ENCODE peak calls at places on chromosomes 2 and 18, in four cellular contexts. One of them, this sample, is unnamed.

GRCh38 chr2:95310651-95311050 is 13.5 kb downstream of the KCNIP3 start:
- DNase-seq in H9: no peak
- DNase-seq in mesendoderm: no peak
- DNase-seq in IMR-90: no peak
- DNase-seq in this sample: no peak

GRCh38 chr2:145849466-145849865 is 1329.5 kb upstream of the ZEB2 start:
- DNase-seq in H9: no peak
- DNase-seq in mesendoderm: no peak
- DNase-seq in IMR-90: no peak
- DNase-seq in this sample: no peak

GRCh38 chr18:45686892-45687611 is 36.9 kb upstream of the SLC14A1 start:
- DNase-seq in H9: no peak
- DNase-seq in mesendoderm: no peak
- DNase-seq in IMR-90: no peak
- DNase-seq in this sample: no peak

GRCh38 chr2:236568068-236568921 is 1.3 kb upstream of the ACKR3 start:
- DNase-seq in H9: no peak
- DNase-seq in mesendoderm: peak
- DNase-seq in IMR-90: no peak
- DNase-seq in this sample: no peak

GRCh38 chr2:26986576-26986975 is 16.1 kb downstream of the MAPRE3 start:
- DNase-seq in H9: no peak
- DNase-seq in mesendoderm: no peak
- DNase-seq in IMR-90: no peak
- DNase-seq in this sample: no peak

GRCh38 chr2:62287895-62288589 is 92.1 kb downstream of the B3GNT2 start:
- DNase-seq in H9: no peak
- DNase-seq in mesendoderm: no peak
- DNase-seq in IMR-90: no peak
- DNase-seq in this sample: no peak

GRCh38 chr18:48769006-48769646 is 181.6 kb downstream of the SMAD7 start:
- DNase-seq in H9: no peak
- DNase-seq in mesendoderm: no peak
- DNase-seq in IMR-90: no peak
- DNase-seq in this sample: no peak

GRCh38 chr2:86513948-86514660 is 49.1 kb downstream of the CHMP3 start:
- DNase-seq in H9: no peak
- DNase-seq in mesendoderm: no peak
- DNase-seq in IMR-90: no peak
- DNase-seq in this sample: no peak

GRCh38 chr2:74002515-74003391 is 18.0 kb downstream of the TET3 start:
- DNase-seq in H9: peak
- DNase-seq in mesendoderm: peak
- DNase-seq in IMR-90: peak
- DNase-seq in this sample: peak

GRCh38 chr18:48077291-48077690 is 146.8 kb upstream of the SMAD2 start:
- DNase-seq in H9: no peak
- DNase-seq in mesendoderm: no peak
- DNase-seq in IMR-90: no peak
- DNase-seq in this sample: no peak

GRCh38 chr2:69973335-69973735 is 11.9 kb upstream of the ASPRV1 start:
- DNase-seq in H9: no peak
- DNase-seq in mesendoderm: no peak
- DNase-seq in IMR-90: peak
- DNase-seq in this sample: no peak

GRCh38 chr2:187612857-187613256 is 58.6 kb upstream of the TFPI start:
- DNase-seq in H9: no peak
- DNase-seq in mesendoderm: no peak
- DNase-seq in IMR-90: no peak
- DNase-seq in this sample: no peak

GRCh38 chr2:173240083-173240482 is 114.6 kb upstream of the CDCA7 start:
- DNase-seq in H9: no peak
- DNase-seq in mesendoderm: no peak
- DNase-seq in IMR-90: no peak
- DNase-seq in this sample: no peak

GRCh38 chr2:152320166-152320565 is 14.8 kb upstream of the FMNL2 start:
- DNase-seq in H9: no peak
- DNase-seq in mesendoderm: no peak
- DNase-seq in IMR-90: peak
- DNase-seq in this sample: no peak

GRCh38 chr2:11368059-11368572 is 23.7 kb upstream of the ROCK2 start:
- DNase-seq in H9: no peak
- DNase-seq in mesendoderm: no peak
- DNase-seq in IMR-90: no peak
- DNase-seq in this sample: no peak

GRCh38 chr2:31694444-31694843 is 113.7 kb upstream of the SRD5A2 start:
- DNase-seq in H9: no peak
- DNase-seq in mesendoderm: peak
- DNase-seq in IMR-90: peak
- DNase-seq in this sample: no peak

GRCh38 chr2:145569108-145569507 is 1049.2 kb upstream of the ZEB2 start:
- DNase-seq in H9: no peak
- DNase-seq in mesendoderm: no peak
- DNase-seq in IMR-90: peak
- DNase-seq in this sample: no peak

GRCh38 chr18:48751727-48752468 is 198.9 kb downstream of the SMAD7 start:
- DNase-seq in H9: no peak
- DNase-seq in mesendoderm: no peak
- DNase-seq in IMR-90: no peak
- DNase-seq in this sample: no peak

GRCh38 chr2:46306320-46306719 is 9.1 kb downstream of the EPAS1 start:
- DNase-seq in H9: no peak
- DNase-seq in mesendoderm: no peak
- DNase-seq in IMR-90: peak
- DNase-seq in this sample: no peak

GRCh38 chr18:34345738-34346137 is 121.0 kb upstream of the NOL4 start:
- DNase-seq in H9: no peak
- DNase-seq in mesendoderm: no peak
- DNase-seq in IMR-90: no peak
- DNase-seq in this sample: no peak

GRCh38 chr2:187003611-187004010 is 154.6 kb upstream of the ZSWIM2 start:
- DNase-seq in H9: no peak
- DNase-seq in mesendoderm: no peak
- DNase-seq in IMR-90: no peak
- DNase-seq in this sample: no peak

GRCh38 chr2:240247241-240247867 is 106.9 kb upstream of the OTOS start:
- DNase-seq in H9: no peak
- DNase-seq in mesendoderm: no peak
- DNase-seq in IMR-90: no peak
- DNase-seq in this sample: no peak

GRCh38 chr2:197261808-197262226 is 48.8 kb downstream of the ANKRD44 start:
- DNase-seq in H9: no peak
- DNase-seq in mesendoderm: no peak
- DNase-seq in IMR-90: peak
- DNase-seq in this sample: no peak

GRCh38 chr2:108616731-108617161 is 82.5 kb downstream of the LIMS1 start:
- DNase-seq in H9: no peak
- DNase-seq in mesendoderm: no peak
- DNase-seq in IMR-90: peak
- DNase-seq in this sample: no peak

GRCh38 chr2:177772529-177772928 is 300.0 kb downstream of the PDE11A start:
- DNase-seq in H9: no peak
- DNase-seq in mesendoderm: peak
- DNase-seq in IMR-90: peak
- DNase-seq in this sample: no peak

GRCh38 chr2:43011142-43011491 is 215.3 kb downstream of the ZFP36L2 start:
- DNase-seq in H9: no peak
- DNase-seq in mesendoderm: peak
- DNase-seq in IMR-90: no peak
- DNase-seq in this sample: no peak

GRCh38 chr18:48889115-48889941 is 61.4 kb downstream of the SMAD7 start:
- DNase-seq in H9: peak
- DNase-seq in mesendoderm: peak
- DNase-seq in IMR-90: no peak
- DNase-seq in this sample: peak

GRCh38 chr18:9712606-9713005 is 4.5 kb downstream of the RAB31 start:
- DNase-seq in H9: no peak
- DNase-seq in mesendoderm: peak
- DNase-seq in IMR-90: no peak
- DNase-seq in this sample: no peak

GRCh38 chr2:108823286-108823685 is 36.7 kb downstream of the CCDC138 start:
- DNase-seq in H9: no peak
- DNase-seq in mesendoderm: no peak
- DNase-seq in IMR-90: no peak
- DNase-seq in this sample: no peak

GRCh38 chr18:21393986-21394385 is 152.0 kb downstream of the GREB1L start:
- DNase-seq in H9: no peak
- DNase-seq in mesendoderm: no peak
- DNase-seq in IMR-90: no peak
- DNase-seq in this sample: no peak

GRCh38 chr2:186709529-186710455 is 15.9 kb downstream of the FAM171B start:
- DNase-seq in H9: no peak
- DNase-seq in mesendoderm: no peak
- DNase-seq in IMR-90: no peak
- DNase-seq in this sample: no peak

DNA sequence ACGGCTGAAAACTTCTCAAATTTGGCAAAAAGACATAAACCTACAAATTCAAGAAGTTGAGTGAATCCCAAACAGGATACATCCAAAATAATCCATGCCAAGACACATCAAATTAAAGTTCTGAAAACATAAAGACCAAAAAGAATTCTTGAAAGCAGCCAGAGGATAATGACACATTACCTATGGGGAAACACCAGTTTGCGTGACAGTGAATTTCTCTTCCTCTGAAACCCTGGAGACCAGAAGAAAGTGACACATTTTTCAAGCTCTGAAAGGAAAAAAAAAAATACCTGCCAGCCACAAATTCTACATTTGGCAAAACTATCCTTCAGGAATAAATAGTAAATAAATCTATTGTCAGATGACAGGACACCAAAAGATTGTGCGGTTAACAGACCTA is 86.0 kb upstream of the AFF3 start:
- DNase-seq in H9: no peak
- DNase-seq in mesendoderm: no peak
- DNase-seq in IMR-90: no peak
- DNase-seq in this sample: no peak
- H2BK5ac ChIP-seq in H9: no peak
- H2BK5ac ChIP-seq in mesendoderm: no peak
- H2BK5ac ChIP-seq in IMR-90: no peak
- H2BK5ac ChIP-seq in this sample: no peak

DNA sequence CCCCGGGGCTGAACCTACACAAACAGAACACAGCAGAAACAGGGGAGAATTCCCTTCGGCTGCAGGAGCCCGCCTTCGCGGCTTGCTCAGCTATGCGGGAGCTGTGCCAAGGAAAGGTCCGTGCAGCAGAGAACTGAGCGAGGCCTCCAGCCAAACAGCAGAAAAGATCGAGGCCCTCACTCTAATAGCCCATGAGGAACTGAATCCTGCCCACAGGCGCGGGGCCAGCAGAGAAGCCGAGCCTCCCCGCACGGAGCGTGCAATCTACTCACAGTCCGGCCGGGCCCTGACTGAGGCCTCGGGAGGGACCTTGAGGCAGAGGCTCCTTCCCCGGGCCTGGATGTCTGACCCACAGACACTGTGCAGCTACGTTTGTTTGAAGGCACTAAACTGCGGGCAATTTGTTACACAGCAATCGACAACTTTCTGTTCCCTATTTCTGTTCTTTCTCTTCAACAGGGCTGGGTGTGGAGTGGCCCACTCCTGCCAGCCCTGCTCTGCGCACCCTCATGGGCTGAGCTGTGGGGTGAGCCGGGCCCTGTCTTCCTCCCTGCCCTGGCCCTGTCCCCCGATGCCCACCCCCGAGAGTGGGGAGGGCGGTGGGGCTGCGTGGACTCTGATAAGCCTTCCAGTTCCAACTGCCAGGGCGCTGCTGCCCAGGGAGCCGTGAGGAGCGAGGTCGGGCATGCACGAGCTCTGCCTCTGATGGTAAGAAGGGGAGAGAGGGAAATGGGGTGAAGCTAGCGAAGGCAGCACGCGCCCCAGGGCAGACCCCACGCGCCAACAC is 13.7 kb downstream of the HES6 start:
- DNase-seq in H9: no peak
- DNase-seq in mesendoderm: no peak
- DNase-seq in IMR-90: peak
- DNase-seq in this sample: no peak
- H3K9ac ChIP-seq in H9: no peak
- H3K9ac ChIP-seq in mesendoderm: no peak
- H3K9ac ChIP-seq in IMR-90: no peak
- H3K9ac ChIP-seq in this sample: peak

GRCh38 chr2:170822885-170823799 is 6.5 kb downstream of the GAD1 start:
- DNase-seq in H9: peak
- DNase-seq in mesendoderm: peak
- DNase-seq in IMR-90: no peak
- DNase-seq in this sample: peak
- H2BK5ac ChIP-seq in H9: no peak
- H2BK5ac ChIP-seq in mesendoderm: peak
- H2BK5ac ChIP-seq in IMR-90: no peak
- H2BK5ac ChIP-seq in this sample: peak

DNA sequence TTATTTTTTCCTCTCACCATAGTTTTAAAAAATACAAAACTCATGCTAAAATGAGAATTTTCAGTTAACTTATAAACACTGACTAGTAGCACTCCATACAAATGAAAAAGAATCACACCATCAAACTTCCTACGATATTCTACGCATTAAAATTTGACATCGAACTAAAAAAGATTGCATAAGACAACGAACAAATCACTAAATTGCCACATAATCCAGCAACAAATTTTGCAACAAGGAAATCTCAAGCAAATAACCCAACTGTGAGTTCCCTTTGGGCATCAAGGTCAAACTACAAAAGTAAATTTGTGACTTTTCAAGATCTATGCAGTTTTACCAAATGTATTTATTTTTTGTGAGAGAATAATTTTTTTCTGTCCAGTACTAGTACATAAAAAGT is 1.5 kb downstream of the MAP3K2 start:
- DNase-seq in H9: no peak
- DNase-seq in mesendoderm: no peak
- DNase-seq in IMR-90: no peak
- DNase-seq in this sample: no peak
- H3K9ac ChIP-seq in H9: no peak
- H3K9ac ChIP-seq in mesendoderm: no peak
- H3K9ac ChIP-seq in IMR-90: no peak
- H3K9ac ChIP-seq in this sample: no peak

This sample was measured in neuronal stem cell.